ENCODE peak calls at places on chromosomes 3 and 15, in seven cellular contexts. One of them, this sample, is unnamed.

GRCh38 chr3:113668015-113668414 is 28.4 kb downstream of the USF3 start:
- DNase-seq in neuronal stem cell: no peak
- DNase-seq in H1: no peak
- DNase-seq in H9: no peak
- DNase-seq in IMR-90: peak; percentile 74
- DNase-seq in mesenchymal stem cell: peak; percentile 14
- DNase-seq in trophoblast cell: no peak
- DNase-seq in this sample: no peak

GRCh38 chr15:76844096-76844495 is 61.0 kb downstream of the SCAPER start:
- DNase-seq in neuronal stem cell: no peak
- DNase-seq in H1: no peak
- DNase-seq in H9: no peak
- DNase-seq in IMR-90: peak; percentile 10
- DNase-seq in mesenchymal stem cell: peak; percentile 26
- DNase-seq in trophoblast cell: no peak
- DNase-seq in this sample: no peak

GRCh38 chr15:38263996-38264395 is 11.4 kb downstream of the SPRED1 start:
- DNase-seq in neuronal stem cell: no peak
- DNase-seq in H1: no peak
- DNase-seq in H9: no peak
- DNase-seq in IMR-90: peak; percentile 80
- DNase-seq in mesenchymal stem cell: peak; percentile 77
- DNase-seq in trophoblast cell: no peak
- DNase-seq in this sample: no peak

GRCh38 chr3:197002701-197003454 is 26.7 kb downstream of the MELTF start:
- DNase-seq in neuronal stem cell: peak; percentile 63
- DNase-seq in H1: peak; percentile 81
- DNase-seq in H9: peak; percentile 55
- DNase-seq in IMR-90: peak; percentile 52
- DNase-seq in mesenchymal stem cell: peak; percentile 64
- DNase-seq in trophoblast cell: peak; percentile 76
- DNase-seq in this sample: peak; percentile 59

GRCh38 chr3:57546616-57547015 is 2.5 kb upstream of the DNAH12 start:
- DNase-seq in neuronal stem cell: no peak
- DNase-seq in H1: no peak
- DNase-seq in H9: no peak
- DNase-seq in IMR-90: no peak
- DNase-seq in mesenchymal stem cell: no peak
- DNase-seq in trophoblast cell: no peak
- DNase-seq in this sample: peak; percentile 35

GRCh38 chr3:156862338-156862737 is 36.2 kb downstream of the LEKR1 start:
- DNase-seq in neuronal stem cell: no peak
- DNase-seq in H1: no peak
- DNase-seq in H9: no peak
- DNase-seq in IMR-90: no peak
- DNase-seq in mesenchymal stem cell: no peak
- DNase-seq in trophoblast cell: no peak
- DNase-seq in this sample: no peak

GRCh38 chr3:43754316-43754715 is 63.6 kb downstream of the ABHD5 start:
- DNase-seq in neuronal stem cell: no peak
- DNase-seq in H1: no peak
- DNase-seq in H9: no peak
- DNase-seq in IMR-90: peak; percentile 55
- DNase-seq in mesenchymal stem cell: no peak
- DNase-seq in trophoblast cell: peak; percentile 78
- DNase-seq in this sample: peak; percentile 50

GRCh38 chr15:25947336-25948080 is 84.4 kb upstream of the ATP10A start:
- DNase-seq in neuronal stem cell: peak; percentile 9
- DNase-seq in H1: peak; percentile 53
- DNase-seq in H9: peak; percentile 77
- DNase-seq in IMR-90: peak; percentile 29
- DNase-seq in mesenchymal stem cell: no peak
- DNase-seq in trophoblast cell: peak; percentile 55
- DNase-seq in this sample: peak; percentile 82

GRCh38 chr3:124993462-124993861 is 58.9 kb upstream of the MUC13 start:
- DNase-seq in neuronal stem cell: no peak
- DNase-seq in H1: no peak
- DNase-seq in H9: no peak
- DNase-seq in IMR-90: no peak
- DNase-seq in mesenchymal stem cell: no peak
- DNase-seq in trophoblast cell: no peak
- DNase-seq in this sample: no peak

GRCh38 chr15:101437618-101438481 is 51.7 kb downstream of the PCSK6 start:
- DNase-seq in neuronal stem cell: no peak
- DNase-seq in H1: peak; percentile 30
- DNase-seq in H9: no peak
- DNase-seq in IMR-90: no peak
- DNase-seq in mesenchymal stem cell: no peak
- DNase-seq in trophoblast cell: no peak
- DNase-seq in this sample: no peak

GRCh38 chr3:60463655-60464054 is 787.6 kb downstream of the FHIT start:
- DNase-seq in neuronal stem cell: no peak
- DNase-seq in H1: no peak
- DNase-seq in H9: no peak
- DNase-seq in IMR-90: no peak
- DNase-seq in mesenchymal stem cell: no peak
- DNase-seq in trophoblast cell: no peak
- DNase-seq in this sample: no peak

GRCh38 chr3:127289646-127290575 is 2.1 kb upstream of the PRR20G start:
- DNase-seq in neuronal stem cell: no peak
- DNase-seq in H1: no peak
- DNase-seq in H9: no peak
- DNase-seq in IMR-90: peak; percentile 3
- DNase-seq in mesenchymal stem cell: no peak
- DNase-seq in trophoblast cell: no peak
- DNase-seq in this sample: peak; percentile 13

GRCh38 chr3:71905426-71905825 is 120.5 kb upstream of the PROK2 start:
- DNase-seq in neuronal stem cell: no peak
- DNase-seq in H1: no peak
- DNase-seq in H9: no peak
- DNase-seq in IMR-90: no peak
- DNase-seq in mesenchymal stem cell: no peak
- DNase-seq in trophoblast cell: peak; percentile 6
- DNase-seq in this sample: no peak

GRCh38 chr15:73464602-73465001 is 21.6 kb downstream of the REC114 start:
- DNase-seq in neuronal stem cell: no peak
- DNase-seq in H1: no peak
- DNase-seq in H9: peak; percentile 33
- DNase-seq in IMR-90: no peak
- DNase-seq in mesenchymal stem cell: peak; percentile 1
- DNase-seq in trophoblast cell: no peak
- DNase-seq in this sample: peak; percentile 57

DNA sequence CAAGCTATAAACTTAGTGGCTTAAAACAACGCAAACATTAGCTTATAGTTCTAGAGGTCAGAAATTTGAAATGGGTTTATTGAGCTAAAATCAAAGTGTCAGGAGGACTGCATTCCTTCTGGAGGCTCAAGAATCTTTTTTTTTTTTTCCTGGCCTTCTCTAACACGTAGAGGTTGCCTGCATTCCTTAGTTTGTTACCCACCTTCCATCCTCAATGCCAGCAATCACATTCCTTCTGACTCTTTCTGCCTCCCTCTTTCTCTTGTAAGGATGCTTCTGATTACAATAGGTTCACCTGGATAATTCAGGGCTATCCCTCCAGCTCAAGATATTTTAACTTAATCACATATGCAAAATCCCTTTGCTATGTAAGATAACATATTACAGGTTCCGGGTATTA is 24.8 kb downstream of the REC114 start:
- DNase-seq in neuronal stem cell: no peak
- DNase-seq in H1: no peak
- DNase-seq in H9: no peak
- DNase-seq in IMR-90: no peak
- DNase-seq in mesenchymal stem cell: no peak
- DNase-seq in trophoblast cell: no peak
- DNase-seq in this sample: peak; percentile 28
- H3K23ac ChIP-seq in neuronal stem cell: no peak overlapping the region
- H3K23ac ChIP-seq in H1: no peak overlapping the region
- H3K23ac ChIP-seq in H9: no peak overlapping the region
- H3K23ac ChIP-seq in IMR-90: no peak overlapping the region
- H3K23ac ChIP-seq in mesenchymal stem cell: no peak overlapping the region
- H3K23ac ChIP-seq in trophoblast cell: no peak overlapping the region
- H3K23ac ChIP-seq in this sample: no peak overlapping the region

DNA sequence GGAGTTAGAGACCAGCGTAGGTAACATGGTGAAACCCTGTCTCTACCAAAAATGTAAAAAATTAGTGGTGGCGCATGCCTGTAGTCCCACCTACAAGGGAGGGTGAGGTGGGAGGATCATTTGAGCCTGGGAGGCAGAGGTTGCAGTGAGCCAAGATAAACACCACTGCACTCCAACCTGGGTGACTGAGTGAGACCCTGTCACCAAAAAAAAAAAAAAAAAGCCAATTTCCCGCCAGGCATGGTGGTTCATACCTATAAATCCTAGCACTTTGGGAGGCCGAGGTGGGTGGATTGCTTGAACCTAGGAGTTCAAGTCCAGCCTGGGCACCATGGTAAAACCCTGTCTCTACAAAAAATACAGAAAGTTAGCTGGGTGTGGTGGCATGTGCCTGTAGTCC is 6.9 kb downstream of the CNOT10 start:
- DNase-seq in neuronal stem cell: no peak
- DNase-seq in H1: no peak
- DNase-seq in H9: no peak
- DNase-seq in IMR-90: no peak
- DNase-seq in mesenchymal stem cell: no peak
- DNase-seq in trophoblast cell: no peak
- DNase-seq in this sample: no peak
- H4K8ac ChIP-seq in neuronal stem cell: no peak overlapping the region
- H4K8ac ChIP-seq in H1: no peak overlapping the region
- H4K8ac ChIP-seq in H9: no peak overlapping the region
- H4K8ac ChIP-seq in IMR-90: no peak overlapping the region
- H4K8ac ChIP-seq in mesenchymal stem cell: no peak overlapping the region
- H4K8ac ChIP-seq in trophoblast cell: no peak overlapping the region
- H4K8ac ChIP-seq in this sample: no peak overlapping the region

GRCh38 chr3:29520764-29521163 is 239.9 kb downstream of the RBMS3 start:
- DNase-seq in neuronal stem cell: no peak
- DNase-seq in H1: no peak
- DNase-seq in H9: no peak
- DNase-seq in IMR-90: no peak
- DNase-seq in mesenchymal stem cell: no peak
- DNase-seq in trophoblast cell: peak; percentile 24
- DNase-seq in this sample: no peak
- H3K23ac ChIP-seq in neuronal stem cell: no peak overlapping the region
- H3K23ac ChIP-seq in H1: no peak overlapping the region
- H3K23ac ChIP-seq in H9: no peak overlapping the region
- H3K23ac ChIP-seq in IMR-90: no peak overlapping the region
- H3K23ac ChIP-seq in mesenchymal stem cell: no peak overlapping the region
- H3K23ac ChIP-seq in trophoblast cell: no peak overlapping the region
- H3K23ac ChIP-seq in this sample: no peak overlapping the region

GRCh38 chr15:58770519-58770856 is 614 bp upstream of the MINDY2 start:
- DNase-seq in neuronal stem cell: no peak
- DNase-seq in H1: no peak
- DNase-seq in H9: no peak
- DNase-seq in IMR-90: peak; percentile 84
- DNase-seq in mesenchymal stem cell: peak; percentile 86
- DNase-seq in trophoblast cell: peak; percentile 68
- DNase-seq in this sample: no peak
- H4K8ac ChIP-seq in neuronal stem cell: no peak overlapping the region
- H4K8ac ChIP-seq in H1: no peak overlapping the region
- H4K8ac ChIP-seq in H9: no peak overlapping the region
- H4K8ac ChIP-seq in IMR-90: peak overlapping the region; percentile 89
- H4K8ac ChIP-seq in mesenchymal stem cell: peak overlapping the region; percentile 75
- H4K8ac ChIP-seq in trophoblast cell: peak overlapping the region; percentile 57
- H4K8ac ChIP-seq in this sample: no peak overlapping the region

DNA sequence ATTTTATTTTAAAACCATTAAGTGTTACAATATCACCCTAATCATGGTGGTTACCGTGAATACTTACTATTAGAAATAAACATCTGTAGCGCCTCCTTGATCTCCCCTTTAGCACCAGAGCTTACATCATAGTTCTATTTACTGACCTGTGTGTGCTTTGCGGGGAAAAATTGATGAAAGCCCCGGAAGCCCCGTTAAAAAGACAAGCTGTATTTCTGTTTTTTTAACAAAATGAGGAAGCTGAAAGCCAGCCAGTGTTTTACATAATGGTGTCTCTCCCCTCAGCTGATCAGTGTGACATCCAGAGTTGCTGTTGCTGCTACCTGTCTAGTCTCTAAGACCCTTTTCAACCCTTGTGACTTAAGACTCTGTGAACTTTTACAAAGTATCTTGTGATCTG is 100.8 kb downstream of the OPA1 start:
- DNase-seq in neuronal stem cell: no peak
- DNase-seq in H1: no peak
- DNase-seq in H9: no peak
- DNase-seq in IMR-90: no peak
- DNase-seq in mesenchymal stem cell: no peak
- DNase-seq in trophoblast cell: no peak
- DNase-seq in this sample: no peak
- H3K23ac ChIP-seq in neuronal stem cell: no peak overlapping the region
- H3K23ac ChIP-seq in H1: no peak overlapping the region
- H3K23ac ChIP-seq in H9: no peak overlapping the region
- H3K23ac ChIP-seq in IMR-90: no peak overlapping the region
- H3K23ac ChIP-seq in mesenchymal stem cell: no peak overlapping the region
- H3K23ac ChIP-seq in trophoblast cell: no peak overlapping the region
- H3K23ac ChIP-seq in this sample: no peak overlapping the region

GRCh38 chr3:73625124-73625665 is 454 bp upstream of the PDZRN3 start:
- DNase-seq in neuronal stem cell: peak; percentile 45
- DNase-seq in H1: peak; percentile 60
- DNase-seq in H9: peak; percentile 36
- DNase-seq in IMR-90: peak; percentile 72
- DNase-seq in mesenchymal stem cell: peak; percentile 81
- DNase-seq in trophoblast cell: peak; percentile 24
- DNase-seq in this sample: peak; percentile 79
- H4K8ac ChIP-seq in neuronal stem cell: no peak overlapping the region
- H4K8ac ChIP-seq in H1: no peak overlapping the region
- H4K8ac ChIP-seq in H9: no peak overlapping the region
- H4K8ac ChIP-seq in IMR-90: peak overlapping the region; percentile 75
- H4K8ac ChIP-seq in mesenchymal stem cell: peak overlapping the region; percentile 19
- H4K8ac ChIP-seq in trophoblast cell: peak overlapping the region; percentile 72
- H4K8ac ChIP-seq in this sample: no peak overlapping the region

GRCh38 chr15:40006003-40006402 is 33.0 kb downstream of the SRP14 start:
- DNase-seq in neuronal stem cell: no peak
- DNase-seq in H1: no peak
- DNase-seq in H9: no peak
- DNase-seq in IMR-90: peak; percentile 79
- DNase-seq in mesenchymal stem cell: peak; percentile 57
- DNase-seq in trophoblast cell: peak; percentile 32
- DNase-seq in this sample: no peak
- H3K23ac ChIP-seq in neuronal stem cell: no peak overlapping the region
- H3K23ac ChIP-seq in H1: no peak overlapping the region
- H3K23ac ChIP-seq in H9: no peak overlapping the region
- H3K23ac ChIP-seq in IMR-90: no peak overlapping the region
- H3K23ac ChIP-seq in mesenchymal stem cell: no peak overlapping the region
- H3K23ac ChIP-seq in trophoblast cell: no peak overlapping the region
- H3K23ac ChIP-seq in this sample: no peak overlapping the region

DNA sequence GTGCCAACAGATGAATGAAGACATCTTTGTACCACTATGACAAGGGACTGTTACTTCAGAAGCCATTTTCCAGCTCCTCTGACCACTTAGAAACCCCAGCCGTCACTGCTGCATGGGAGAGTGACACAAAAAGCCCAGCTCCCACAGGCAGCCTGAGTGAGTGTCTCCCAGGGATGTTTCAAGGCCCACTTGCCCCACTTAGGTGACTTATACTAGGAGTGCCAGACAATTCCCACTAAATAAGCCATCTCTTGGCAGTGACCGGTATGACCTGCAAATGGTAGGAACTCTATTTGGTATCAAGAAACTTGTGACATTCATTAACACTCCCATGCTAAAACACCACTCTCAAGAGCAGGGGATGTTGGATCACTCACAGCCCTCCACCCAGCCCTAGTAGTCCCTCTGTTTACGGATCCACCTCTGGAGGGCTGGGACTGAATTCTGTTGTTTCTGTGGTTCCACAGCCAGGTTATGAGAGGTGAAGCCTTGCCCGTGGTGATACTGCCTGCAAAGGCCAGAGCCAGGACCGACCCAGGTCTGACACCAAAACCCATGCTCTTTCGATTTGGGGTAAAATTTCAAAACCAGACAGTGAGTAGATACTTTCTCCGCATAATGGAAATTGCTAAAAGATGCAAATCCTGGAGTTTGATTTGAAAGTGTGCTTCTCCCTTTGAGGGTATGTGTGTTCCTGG is 14.6 kb downstream of the RBP1 start:
- DNase-seq in neuronal stem cell: no peak
- DNase-seq in H1: peak; percentile 37
- DNase-seq in H9: no peak
- DNase-seq in IMR-90: no peak
- DNase-seq in mesenchymal stem cell: no peak
- DNase-seq in trophoblast cell: no peak
- DNase-seq in this sample: peak; percentile 23
- H4K8ac ChIP-seq in neuronal stem cell: no peak overlapping the region
- H4K8ac ChIP-seq in H1: peak overlapping the region; percentile 85
- H4K8ac ChIP-seq in H9: no peak overlapping the region
- H4K8ac ChIP-seq in IMR-90: no peak overlapping the region
- H4K8ac ChIP-seq in mesenchymal stem cell: no peak overlapping the region
- H4K8ac ChIP-seq in trophoblast cell: no peak overlapping the region
- H4K8ac ChIP-seq in this sample: no peak overlapping the region

This sample was measured in mesendoderm.